ENCODE peak calls at places on chromosomes 4 and X, in six cellular contexts. T is AG09309, J is GM23338, I is astrocyte of the spinal cord, X is ovary, K is neural progenitor cell. F is an unnamed sample.

GRCh38 chr4:145179201-145179860 is 1.1 kb downstream of the OTUD4 start:
- DNase-seq in J (peak), I (peak), K (peak), X (peak), T (no peak), F (no peak)

GRCh38 chrX:154011376-154012335 is 8.0 kb downstream of the IRAK1 start:
- DNase-seq in T (no peak), I (no peak), X (no peak), J (no peak), K (no peak), F (no peak)

GRCh38 chr4:107578321-107578720 is 141.7 kb downstream of the PAPSS1 start:
- DNase-seq in J (no peak), X (no peak), K (no peak), I (peak), T (no peak), F (no peak)

GRCh38 chrX:56564182-56564885 is 907 bp downstream of the UBQLN2 start:
- DNase-seq in J (peak), K (peak), I (peak), X (peak), T (no peak), F (no peak)

GRCh38 chr4:123621072-123621705 is 224.6 kb downstream of the SPRY1 start:
- DNase-seq in T (peak), I (peak), J (no peak), K (no peak), X (no peak), F (no peak)

GRCh38 chr4:153747406-153747805 is 12.4 kb downstream of the RNF175 start:
- DNase-seq in I (no peak), J (no peak), T (no peak), K (no peak), X (no peak), F (no peak)

GRCh38 chrX:128929281-128930057 is 593.8 kb downstream of the SMARCA1 start:
- DNase-seq in J (no peak), T (no peak), I (no peak), X (no peak), K (no peak), F (no peak)

GRCh38 chr4:80103615-80104014 is 30.6 kb upstream of the ANTXR2 start:
- DNase-seq in T (no peak), K (no peak), X (no peak), I (no peak), J (no peak), F (no peak)

GRCh38 chr4:68070302-68070701 is 59.4 kb downstream of the TMPRSS11F start:
- DNase-seq in J (peak), X (no peak), I (no peak), T (no peak), K (no peak), F (no peak)

GRCh38 chr4:185811509-185812364 is at the start of gene SORBS2:
- DNase-seq in K (peak), X (peak), J (peak), I (peak), T (no peak), F (peak)

GRCh38 chrX:22220941-22221340 is 51.8 kb upstream of the CBLL2 start:
- DNase-seq in I (peak), J (no peak), K (no peak), T (no peak), X (no peak), F (no peak)

GRCh38 chrX:154512879-154513553 is 3.0 kb downstream of the FAM3A start:
- DNase-seq in K (no peak), T (no peak), X (no peak), I (no peak), J (no peak), F (no peak)

GRCh38 chr4:14862881-14863280 is 139.4 kb upstream of the CPEB2 start:
- DNase-seq in J (peak), I (no peak), K (peak), X (peak), T (no peak), F (no peak)

GRCh38 chr4:66777097-66777496 is 768.2 kb downstream of the CENPC start:
- DNase-seq in J (no peak), X (no peak), I (no peak), T (no peak), K (no peak), F (no peak)

GRCh38 chr4:153467897-153468262 is 1.7 kb downstream of the TMEM131L start:
- DNase-seq in K (no peak), I (no peak), T (no peak), J (no peak), X (no peak), F (no peak)

GRCh38 chr4:152784490-152785195 is 4.9 kb downstream of the ARFIP1 start:
- DNase-seq in X (no peak), I (peak), J (peak), K (no peak), T (peak), F (no peak)

GRCh38 chr4:64489628-64490027 is 80.4 kb upstream of the TECRL start:
- DNase-seq in J (no peak), I (no peak), T (no peak), X (no peak), K (no peak), F (no peak)

GRCh38 chr4:26030780-26031179 is 116.8 kb downstream of the SMIM20 start:
- DNase-seq in I (no peak), T (no peak), X (no peak), K (no peak), J (no peak), F (no peak)

GRCh38 chrX:53445977-53446376 is 11.8 kb upstream of the HSD17B10 start:
- DNase-seq in T (no peak), K (peak), I (peak), X (no peak), J (peak), F (no peak)

GRCh38 chr4:81215219-81215892 is at the start of gene PRKG2:
- DNase-seq in X (no peak), K (peak), T (no peak), I (peak), J (peak), F (no peak)

GRCh38 chr4:128649575-128650205 is 159.8 kb upstream of the JADE1 start:
- DNase-seq in J (no peak), K (no peak), X (no peak), I (peak), T (no peak), F (no peak)

GRCh38 chr4:165095291-165095690 is 17.4 kb downstream of the TMEM192 start:
- DNase-seq in K (no peak), X (no peak), I (no peak), T (no peak), J (peak), F (no peak)

GRCh38 chrX:47540754-47541538 is 20.1 kb upstream of the ARAF start:
- DNase-seq in X (peak), K (peak), I (peak), J (peak), T (peak), F (peak)

GRCh38 chrX:141982296-141982695 is 78.6 kb downstream of the MAGEC1 start:
- DNase-seq in J (no peak), K (no peak), X (no peak), I (no peak), T (no peak), F (no peak)

GRCh38 chrX:80513620-80514019 is 93.4 kb downstream of the TENT5D start:
- DNase-seq in J (peak), X (no peak), K (peak), T (no peak), I (no peak), F (no peak)

GRCh38 chr4:80189956-80190671 is 7.2 kb upstream of the PRDM8 start:
- DNase-seq in K (peak), J (peak), I (no peak), T (no peak), X (no peak), F (no peak)

GRCh38 chr4:26741491-26741871 is 119.2 kb upstream of the STIM2 start:
- DNase-seq in K (peak), T (no peak), J (no peak), X (no peak), I (no peak), F (no peak)

GRCh38 chr4:143728171-143728570 is 27.7 kb upstream of the FREM3 start:
- DNase-seq in J (no peak), X (no peak), I (peak), T (no peak), K (no peak), F (no peak)

GRCh38 chrX:154126101-154126500 is 17.9 kb upstream of the OPN1LW start:
- DNase-seq in K (no peak), T (no peak), X (no peak), J (no peak), I (no peak), F (no peak)

GRCh38 chrX:101803451-101803850 is 128.4 kb downstream of the ZMAT1 start:
- DNase-seq in K (peak), X (no peak), J (peak), I (no peak), T (no peak), F (no peak)

GRCh38 chr4:152522754-152523153 is 13.1 kb downstream of the FBXW7 start:
- DNase-seq in K (no peak), J (no peak), T (no peak), X (no peak), I (no peak), F (no peak)

GRCh38 chr4:174058846-174059245 is 224.6 kb downstream of the FBXO8 start:
- DNase-seq in I (no peak), X (no peak), K (no peak), J (no peak), T (no peak), F (no peak)

GRCh38 chr4:53322696-53323095 is 43.2 kb downstream of the SCFD2 start:
- DNase-seq in I (no peak), X (no peak), K (no peak), T (no peak), J (no peak), F (no peak)

DNA sequence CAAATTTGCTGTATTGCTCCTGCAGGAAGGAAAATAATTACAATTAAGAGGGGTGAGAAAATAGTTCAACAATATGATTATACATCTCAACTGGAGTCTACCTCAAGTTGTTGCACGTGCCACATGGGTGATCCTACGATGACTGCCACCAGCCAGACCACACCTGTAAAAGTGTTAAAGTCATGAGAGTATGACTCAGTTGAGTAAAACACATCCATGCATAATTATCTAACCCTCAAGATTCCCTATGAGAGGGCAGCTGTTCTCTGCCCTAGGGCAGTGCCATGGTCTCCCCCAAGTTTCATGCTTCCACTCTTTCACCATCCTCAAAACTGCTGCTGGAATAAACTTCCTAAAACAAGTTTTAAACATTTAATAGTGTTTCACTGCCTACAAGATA is 44.1 kb downstream of the QRFPR start:
- DNase-seq in T (no peak), I (no peak), J (no peak), X (no peak), K (no peak), F (no peak)
- TF ChIP-seq CTCF in T (no peak), I (no peak), J (no peak), X (no peak), K (no peak), F (no peak)

DNA sequence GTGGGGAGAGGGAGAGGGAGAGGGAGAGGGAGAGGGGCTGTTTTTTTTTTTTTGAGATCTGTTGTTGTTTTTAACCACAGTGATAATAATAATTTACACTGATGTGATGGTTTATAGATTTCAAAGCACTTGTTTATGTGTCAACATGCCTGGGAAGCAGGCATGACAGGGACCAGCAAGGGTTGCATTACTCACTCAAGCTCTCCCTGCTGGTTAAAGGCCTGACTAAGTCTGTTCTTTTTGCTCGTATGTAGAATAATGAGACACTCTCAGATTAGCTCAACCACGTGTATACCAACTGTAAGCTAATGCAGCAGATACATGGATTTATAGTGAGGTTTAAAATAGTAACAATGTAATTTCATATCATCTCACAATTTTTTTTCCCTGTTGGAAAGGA is 134.6 kb upstream of the BOD1L1 start:
- DNase-seq in X (no peak), K (no peak), J (no peak), T (no peak), I (no peak), F (no peak)
- TF ChIP-seq CTCF in X (no peak), K (no peak), J (no peak), T (no peak), I (no peak), F (no peak)

GRCh38 chr4:109134268-109134667 is 168.2 kb downstream of the COL25A1 start:
- DNase-seq in X (no peak), I (no peak), T (no peak), J (no peak), K (no peak), F (no peak)
- TF ChIP-seq CTCF in X (no peak), I (no peak), T (no peak), J (no peak), K (no peak), F (no peak)

GRCh38 chr4:2825184-2825506 is 18.5 kb upstream of the ADD1 start:
- DNase-seq in K (no peak), T (no peak), I (no peak), J (no peak), X (no peak), F (no peak)

GRCh38 chr4:2824329-2825183 is 19.1 kb upstream of the ADD1 start:
- DNase-seq in I (no peak), J (no peak), X (no peak), K (no peak), T (no peak), F (no peak)

GRCh38 chr4:2822461-2823300 is 21.0 kb upstream of the ADD1 start:
- DNase-seq in T (no peak), J (no peak), X (no peak), I (no peak), K (no peak), F (no peak)

GRCh38 chr4:2823671-2824328 is 19.8 kb upstream of the ADD1 start:
- DNase-seq in T (no peak), X (no peak), I (no peak), K (no peak), J (no peak), F (no peak)

DNA sequence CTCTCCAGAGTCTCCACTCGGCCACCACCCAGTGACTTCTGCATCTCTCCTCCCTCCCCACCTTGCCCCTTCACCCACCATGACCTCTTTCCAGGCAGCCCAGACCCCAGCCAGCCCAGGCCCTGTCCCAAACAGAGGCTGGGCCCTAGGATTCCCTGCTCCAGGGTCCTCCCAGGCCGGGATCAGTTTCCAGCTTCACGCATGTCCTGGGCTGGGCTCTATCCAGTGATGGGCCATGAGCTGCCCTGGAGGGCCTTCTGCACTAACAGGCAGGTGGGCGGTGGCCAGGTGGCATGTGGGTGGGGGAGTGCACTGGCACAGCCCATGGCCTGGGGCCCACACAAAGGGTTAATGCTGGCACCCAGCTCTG is 20.4 kb upstream of the ADD1 start:
- DNase-seq in I (no peak), K (no peak), T (no peak), J (no peak), X (no peak), F (no peak)
- TF ChIP-seq CTCF in I (no peak), K (no peak), T (no peak), J (no peak), X (no peak), F (no peak)

F was measured in D721Med.